ENCODE peak calls at places on chromosomes 12 and 14, in five cellular contexts. One of them, this sample, is unnamed.
A peak's percentile ranks its signal among the peaks of the same experiment; 100 is the strongest.

GRCh38 chr14:101542391-101542790 is 18.9 kb upstream of the DIO3 start:
- DNase-seq in breast epithelium: no peak
- DNase-seq in heart left ventricle: no peak
- DNase-seq in stomach: no peak
- DNase-seq in pancreas: no peak
- DNase-seq in this sample: no peak

GRCh38 chr12:63795944-63796343 is 16.2 kb downstream of the RXYLT1 start:
- DNase-seq in heart left ventricle: no peak
- DNase-seq in breast epithelium: no peak
- DNase-seq in pancreas: no peak
- DNase-seq in stomach: no peak
- DNase-seq in this sample: no peak

GRCh38 chr12:28583771-28584261 is 393.6 kb downstream of the CCDC91 start:
- DNase-seq in heart left ventricle: no peak
- DNase-seq in pancreas: no peak
- DNase-seq in stomach: no peak
- DNase-seq in breast epithelium: no peak
- DNase-seq in this sample: no peak

GRCh38 chr12:123269980-123270379 is 1.7 kb downstream of the CDK2AP1 start:
- DNase-seq in stomach: no peak
- DNase-seq in pancreas: no peak
- DNase-seq in heart left ventricle: no peak
- DNase-seq in breast epithelium: no peak
- DNase-seq in this sample: no peak

GRCh38 chr12:76462668-76463224 is 96.8 kb downstream of the OSBPL8 start:
- DNase-seq in stomach: no peak
- DNase-seq in breast epithelium: no peak
- DNase-seq in heart left ventricle: no peak
- DNase-seq in pancreas: no peak
- DNase-seq in this sample: no peak

GRCh38 chr12:48969847-48970701 is 1.5 kb downstream of the WNT10B start:
- DNase-seq in breast epithelium: no peak
- DNase-seq in heart left ventricle: no peak
- DNase-seq in pancreas: no peak
- DNase-seq in stomach: no peak
- DNase-seq in this sample: peak; percentile 51

GRCh38 chr12:107580750-107581529 is 104.7 kb upstream of the PWP1 start:
- DNase-seq in stomach: no peak
- DNase-seq in pancreas: no peak
- DNase-seq in breast epithelium: no peak
- DNase-seq in heart left ventricle: no peak
- DNase-seq in this sample: no peak

GRCh38 chr14:25237845-25238244 is 187.9 kb upstream of the STXBP6 start:
- DNase-seq in stomach: no peak
- DNase-seq in heart left ventricle: no peak
- DNase-seq in pancreas: no peak
- DNase-seq in breast epithelium: no peak
- DNase-seq in this sample: no peak

GRCh38 chr12:71602745-71603577 is 60.7 kb downstream of the ZFC3H1 start:
- DNase-seq in heart left ventricle: no peak
- DNase-seq in pancreas: no peak
- DNase-seq in stomach: no peak
- DNase-seq in breast epithelium: no peak
- DNase-seq in this sample: no peak

GRCh38 chr12:29943683-29944082 is 159.9 kb upstream of the TMTC1 start:
- DNase-seq in breast epithelium: no peak
- DNase-seq in stomach: no peak
- DNase-seq in pancreas: no peak
- DNase-seq in heart left ventricle: no peak
- DNase-seq in this sample: no peak

GRCh38 chr14:64507376-64508156 is 3.0 kb downstream of the ZBTB1 start:
- DNase-seq in stomach: no peak
- DNase-seq in heart left ventricle: no peak
- DNase-seq in pancreas: no peak
- DNase-seq in breast epithelium: no peak
- DNase-seq in this sample: no peak

GRCh38 chr12:132924356-132924755 is 31.8 kb downstream of the ZNF605 start:
- DNase-seq in heart left ventricle: no peak
- DNase-seq in stomach: no peak
- DNase-seq in breast epithelium: no peak
- DNase-seq in pancreas: no peak
- DNase-seq in this sample: no peak

GRCh38 chr14:64645220-64645891 is 58.9 kb upstream of the PLEKHG3 start:
- DNase-seq in pancreas: no peak
- DNase-seq in breast epithelium: no peak
- DNase-seq in stomach: no peak
- DNase-seq in heart left ventricle: peak; percentile 34
- DNase-seq in this sample: no peak

GRCh38 chr12:21502872-21503271 is 1.3 kb downstream of the GOLT1B start:
- DNase-seq in pancreas: no peak
- DNase-seq in stomach: no peak
- DNase-seq in heart left ventricle: no peak
- DNase-seq in breast epithelium: no peak
- DNase-seq in this sample: no peak

GRCh38 chr12:104207416-104207941 is 8.1 kb upstream of the TXNRD1 start:
- DNase-seq in stomach: no peak
- DNase-seq in pancreas: no peak
- DNase-seq in breast epithelium: no peak
- DNase-seq in heart left ventricle: no peak
- DNase-seq in this sample: no peak

GRCh38 chr12:94707892-94708291 is 57.5 kb upstream of the TMCC3 start:
- DNase-seq in breast epithelium: no peak
- DNase-seq in pancreas: no peak
- DNase-seq in heart left ventricle: peak; percentile 64
- DNase-seq in stomach: no peak
- DNase-seq in this sample: no peak

GRCh38 chr14:35897616-35898111 is 71.5 kb downstream of the BRMS1L start:
- DNase-seq in pancreas: no peak
- DNase-seq in heart left ventricle: no peak
- DNase-seq in stomach: no peak
- DNase-seq in breast epithelium: no peak
- DNase-seq in this sample: no peak

GRCh38 chr14:55297611-55298323 is 26.5 kb downstream of the FBXO34 start:
- DNase-seq in pancreas: peak; percentile 65
- DNase-seq in heart left ventricle: no peak
- DNase-seq in stomach: peak; percentile 72
- DNase-seq in breast epithelium: peak; percentile 63
- DNase-seq in this sample: peak; percentile 57

GRCh38 chr12:6226701-6227096 is 26.5 kb downstream of the CD9 start:
- DNase-seq in pancreas: no peak
- DNase-seq in heart left ventricle: peak; percentile 59
- DNase-seq in stomach: no peak
- DNase-seq in breast epithelium: no peak
- DNase-seq in this sample: peak; percentile 76

GRCh38 chr12:94795520-94795919 is 145.2 kb upstream of the TMCC3 start:
- DNase-seq in stomach: no peak
- DNase-seq in breast epithelium: no peak
- DNase-seq in pancreas: no peak
- DNase-seq in heart left ventricle: no peak
- DNase-seq in this sample: no peak

GRCh38 chr14:20662968-20663731 is 21.2 kb upstream of the RNASE4 start:
- DNase-seq in breast epithelium: peak; percentile 70
- DNase-seq in pancreas: peak; percentile 77
- DNase-seq in stomach: peak; percentile 79
- DNase-seq in heart left ventricle: peak; percentile 40
- DNase-seq in this sample: peak; percentile 78

GRCh38 chr14:58722433-58722832 is 84.7 kb downstream of the DACT1 start:
- DNase-seq in pancreas: no peak
- DNase-seq in heart left ventricle: no peak
- DNase-seq in stomach: no peak
- DNase-seq in breast epithelium: no peak
- DNase-seq in this sample: no peak

GRCh38 chr12:123227581-123228258 is 5.2 kb downstream of the MPHOSPH9 start:
- DNase-seq in heart left ventricle: no peak
- DNase-seq in stomach: no peak
- DNase-seq in breast epithelium: no peak
- DNase-seq in pancreas: no peak
- DNase-seq in this sample: no peak

GRCh38 chr14:42884100-42884499 is 1277.4 kb downstream of the LRFN5 start:
- DNase-seq in heart left ventricle: no peak
- DNase-seq in breast epithelium: no peak
- DNase-seq in stomach: no peak
- DNase-seq in pancreas: no peak
- DNase-seq in this sample: no peak

GRCh38 chr14:25069889-25070288 is 19.9 kb upstream of the STXBP6 start:
- DNase-seq in heart left ventricle: no peak
- DNase-seq in pancreas: no peak
- DNase-seq in breast epithelium: no peak
- DNase-seq in stomach: no peak
- DNase-seq in this sample: no peak

GRCh38 chr14:100904307-100905019 is 941 bp upstream of the RTL1 start:
- DNase-seq in stomach: no peak
- DNase-seq in pancreas: no peak
- DNase-seq in breast epithelium: no peak
- DNase-seq in heart left ventricle: no peak
- DNase-seq in this sample: peak; percentile 30

GRCh38 chr12:110249716-110250225 is 31.3 kb upstream of the ATP2A2 start:
- DNase-seq in heart left ventricle: peak; percentile 32
- DNase-seq in pancreas: no peak
- DNase-seq in breast epithelium: no peak
- DNase-seq in stomach: peak; percentile 45
- DNase-seq in this sample: no peak

GRCh38 chr14:64549805-64550538 is at the start of gene PPP1R36:
- DNase-seq in pancreas: peak; percentile 55
- DNase-seq in heart left ventricle: peak; percentile 27
- DNase-seq in stomach: peak; percentile 69
- DNase-seq in breast epithelium: no peak
- DNase-seq in this sample: peak; percentile 69

GRCh38 chr12:117188961-117189724 is 1.1 kb downstream of the FBXO21 start:
- DNase-seq in heart left ventricle: peak; percentile 9
- DNase-seq in breast epithelium: no peak
- DNase-seq in pancreas: no peak
- DNase-seq in stomach: no peak
- DNase-seq in this sample: no peak

DNA sequence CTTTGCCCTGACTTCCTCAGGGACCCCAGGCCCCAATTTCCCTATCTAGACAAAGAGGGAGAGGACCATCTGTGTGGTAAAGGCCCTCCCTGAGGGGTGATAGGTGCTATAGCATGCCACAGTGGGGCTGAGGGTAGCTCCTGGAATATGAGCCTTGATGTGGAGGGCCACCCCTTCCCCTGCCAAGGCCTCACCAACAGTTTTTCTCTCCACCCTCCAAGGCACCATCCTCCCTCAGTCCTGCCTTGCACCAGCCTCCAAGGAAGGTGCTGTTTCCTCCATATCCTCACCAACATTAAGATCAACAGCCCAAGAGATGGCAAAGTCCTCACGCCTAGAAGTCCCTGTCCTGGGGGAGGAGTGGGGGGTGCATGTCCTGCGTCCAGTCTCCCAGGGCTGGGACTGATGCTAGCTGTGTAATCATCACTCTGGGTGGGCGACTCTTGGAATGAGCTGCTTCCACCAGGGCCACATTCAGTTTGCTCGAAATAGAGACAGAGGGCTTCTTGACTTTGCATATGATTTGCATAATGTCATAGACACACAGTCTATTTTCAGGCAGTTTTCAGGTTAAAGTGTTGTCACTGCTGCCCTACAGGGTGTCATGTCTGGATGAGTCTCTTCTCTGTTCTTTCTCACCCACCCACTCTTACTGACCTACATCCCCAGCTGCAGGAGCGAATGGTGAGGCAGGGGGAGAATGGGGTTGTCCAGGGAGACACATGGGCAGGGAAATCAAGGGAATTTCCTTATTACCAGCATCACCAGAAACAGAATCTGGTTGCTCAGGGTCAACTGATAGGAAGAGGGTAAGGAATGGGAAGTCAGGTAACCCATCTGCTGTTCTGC is 17.5 kb downstream of the ACVRL1 start:
- DNase-seq in heart left ventricle: no peak
- DNase-seq in breast epithelium: no peak
- DNase-seq in stomach: no peak
- DNase-seq in pancreas: no peak
- DNase-seq in this sample: no peak
- H3K4me1 ChIP-seq in heart left ventricle: peaks cover 29% of the 10 kb centered on the region
- H3K4me1 ChIP-seq in breast epithelium: peaks cover 3% of the 10 kb centered on the region
- H3K4me1 ChIP-seq in stomach: peaks cover 21% of the 10 kb centered on the region
- H3K4me1 ChIP-seq in pancreas: no peaks in the 10 kb centered on the region
- H3K4me1 ChIP-seq in this sample: peaks cover 48% of the 10 kb centered on the region

DNA sequence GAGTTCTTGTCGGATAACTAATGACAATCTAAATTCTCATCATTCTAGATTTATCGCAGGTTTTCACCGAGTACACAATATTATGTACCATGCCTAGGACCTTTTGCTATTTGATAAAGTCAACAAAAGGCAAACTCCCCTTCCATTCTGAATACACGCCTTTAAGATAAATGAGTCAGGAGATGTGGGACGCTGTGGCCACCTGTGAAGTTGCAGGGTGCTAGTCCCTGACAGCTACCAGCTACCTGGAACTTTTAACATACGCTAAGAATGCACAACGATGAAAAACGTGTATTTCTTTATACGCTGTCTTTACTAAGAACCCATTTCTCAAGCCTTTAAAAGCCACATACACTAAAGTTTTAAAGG is 678 bp downstream of the MDM1 start:
- DNase-seq in pancreas: no peak
- DNase-seq in breast epithelium: no peak
- DNase-seq in stomach: no peak
- DNase-seq in heart left ventricle: no peak
- DNase-seq in this sample: no peak
- H3K4me1 ChIP-seq in pancreas: no peaks in the 10 kb centered on the region
- H3K4me1 ChIP-seq in breast epithelium: no peaks in the 10 kb centered on the region
- H3K4me1 ChIP-seq in stomach: peaks cover 29% of the 10 kb centered on the region
- H3K4me1 ChIP-seq in heart left ventricle: peaks cover 18% of the 10 kb centered on the region
- H3K4me1 ChIP-seq in this sample: peaks cover 16% of the 10 kb centered on the region

GRCh38 chr12:121809712-121810116 is 5.9 kb downstream of the SETD1B start:
- DNase-seq in pancreas: no peak
- DNase-seq in breast epithelium: no peak
- DNase-seq in stomach: no peak
- DNase-seq in heart left ventricle: no peak
- DNase-seq in this sample: peak; percentile 49
- H3K4me1 ChIP-seq in pancreas: no peaks in the 10 kb centered on the region
- H3K4me1 ChIP-seq in breast epithelium: peaks cover 9% of the 10 kb centered on the region
- H3K4me1 ChIP-seq in stomach: peaks cover 83% of the 10 kb centered on the region
- H3K4me1 ChIP-seq in heart left ventricle: peaks cover 39% of the 10 kb centered on the region
- H3K4me1 ChIP-seq in this sample: peaks cover 66% of the 10 kb centered on the region

DNA sequence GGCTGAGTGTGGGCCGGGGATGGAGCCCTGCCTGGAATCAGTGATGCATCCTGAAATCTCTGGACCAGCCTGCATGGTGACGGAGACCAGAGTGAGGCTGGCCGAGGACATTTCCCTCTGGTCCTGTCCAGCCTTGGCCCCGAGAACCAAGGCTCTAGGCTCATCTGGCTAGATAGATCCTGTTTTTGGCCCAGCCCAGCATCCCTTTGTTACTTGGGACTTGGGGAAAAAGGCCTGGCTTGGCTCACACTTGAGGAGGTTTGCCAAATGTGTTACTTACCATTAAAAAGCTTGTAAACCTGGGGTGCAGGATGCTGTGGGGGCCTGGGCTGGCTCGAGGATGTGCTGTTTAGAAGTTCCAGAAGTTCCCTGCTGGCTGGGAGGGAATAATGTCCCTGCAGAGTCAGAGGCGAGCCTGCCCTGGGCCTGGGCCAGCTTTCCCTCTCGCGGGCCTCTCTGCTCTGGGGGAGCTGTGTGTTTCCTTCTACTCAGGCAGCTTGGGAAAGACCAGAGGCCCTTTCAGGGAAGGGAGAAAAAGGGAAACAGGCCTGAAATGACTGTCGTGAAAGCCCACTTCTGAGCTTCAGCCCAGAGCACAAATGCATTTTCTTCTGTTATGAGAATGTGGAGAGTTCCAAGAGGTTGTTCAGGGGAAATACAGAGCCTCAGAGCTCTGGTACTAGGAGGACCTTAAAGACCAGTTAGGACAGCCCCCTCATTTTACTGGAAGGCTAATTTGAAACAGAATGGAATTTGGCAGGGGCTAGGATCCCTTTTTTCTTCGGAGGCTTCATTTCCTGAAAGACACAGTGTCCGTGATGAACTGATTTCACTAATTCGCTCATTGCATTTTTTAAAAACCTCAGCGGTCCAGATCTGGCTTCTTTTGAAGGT is 47.2 kb upstream of the CTDSP2 start:
- DNase-seq in heart left ventricle: peak; percentile 94
- DNase-seq in breast epithelium: peak; percentile 93
- DNase-seq in stomach: peak; percentile 89
- DNase-seq in pancreas: peak; percentile 78
- DNase-seq in this sample: peak; percentile 88
- H3K4me1 ChIP-seq in heart left ventricle: peaks cover 82% of the 10 kb centered on the region
- H3K4me1 ChIP-seq in breast epithelium: peaks cover 31% of the 10 kb centered on the region
- H3K4me1 ChIP-seq in stomach: peaks cover 94% of the 10 kb centered on the region
- H3K4me1 ChIP-seq in pancreas: peaks cover 5% of the 10 kb centered on the region
- H3K4me1 ChIP-seq in this sample: peaks cover 99% of the 10 kb centered on the region